ENCODE peak calls at places on chromosomes 1 and 21, in six cellular contexts. I is hypothalamus, U is AG08396, W is thyroid gland, M is sigmoid colon, T is OCI-M1. K is an unnamed sample.

GRCh38 chr1:53957231-53957818 is 11.2 kb downstream of the LRRC42 start:
- DNase-seq in I (no peak), U (peak; percentile 60), W (no peak), M (no peak), T (no peak), K (no peak)

GRCh38 chr1:110525250-110525597 is 6.2 kb upstream of the KCNA10 start:
- DNase-seq in I (no peak), U (peak; percentile 29), W (no peak), M (no peak), T (no peak), K (no peak)

GRCh38 chr21:13937236-13937635 is 273.5 kb downstream of the LIPI start:
- DNase-seq in I (no peak), U (no peak), W (no peak), M (no peak), T (no peak), K (no peak)

GRCh38 chr1:45089711-45090110 is 77.7 kb downstream of the UROD start:
- DNase-seq in I (no peak), U (no peak), W (no peak), M (no peak), T (no peak), K (no peak)

GRCh38 chr21:36849461-36849860 is 117.0 kb downstream of the HLCS start:
- DNase-seq in I (no peak), U (no peak), W (peak; percentile 19), M (no peak), T (no peak), K (no peak)

GRCh38 chr1:26554781-26555180 is 25.2 kb downstream of the RPS6KA1 start:
- DNase-seq in I (no peak), U (no peak), W (no peak), M (no peak), T (no peak), K (no peak)

GRCh38 chr1:92916899-92917298 is 44.4 kb downstream of the DIPK1A start:
- DNase-seq in I (no peak), U (no peak), W (no peak), M (no peak), T (no peak), K (no peak)

GRCh38 chr1:59530119-59530518 is 233.2 kb downstream of the FGGY start:
- DNase-seq in I (no peak), U (no peak), W (no peak), M (no peak), T (no peak), K (no peak)

GRCh38 chr1:229344139-229344538 is 1.3 kb upstream of the CCSAP start:
- DNase-seq in I (no peak), U (no peak), W (no peak), M (no peak), T (no peak), K (no peak)

GRCh38 chr1:110674337-110675059 is at the start of gene KCNA3:
- DNase-seq in I (peak; percentile 12), U (peak; percentile 32), W (peak; percentile 11), M (no peak), T (no peak), K (no peak)

GRCh38 chr21:44083631-44084291 is 23.4 kb upstream of the PWP2 start:
- DNase-seq in I (no peak), U (peak; percentile 46), W (peak; percentile 28), M (no peak), T (no peak), K (peak; percentile 81)

GRCh38 chr1:117654485-117655219 is 48.8 kb downstream of the TENT5C start:
- DNase-seq in I (no peak), U (no peak), W (no peak), M (no peak), T (peak; percentile 79), K (peak; percentile 24)

GRCh38 chr1:59541891-59542290 is 245.0 kb downstream of the FGGY start:
- DNase-seq in I (no peak), U (no peak), W (no peak), M (no peak), T (no peak), K (no peak)

K was measured in mesenteric fat pad.